ENCODE peak calls at places on chromosome 20, in ten cellular contexts. C, J, H, K, B, S, V, N, U and E are unnamed samples.

GRCh38 chr20:48556956-48557355 is 270.8 kb downstream of the PREX1 start:
- DNase-seq in C (no peak), J (no peak), H (no peak), K (no peak), B (no peak), S (no peak), V (no peak), N (no peak), U (no peak), E (peak; percentile 82)

GRCh38 chr20:58642465-58642864 is 8.6 kb upstream of the STX16 start:
- DNase-seq in C (no peak), J (no peak), H (no peak), K (no peak), B (no peak), S (no peak), V (no peak), N (no peak), U (no peak), E (no peak)

GRCh38 chr20:2451422-2451821 is 19.2 kb downstream of the SNRPB start:
- DNase-seq in C (no peak), J (no peak), H (no peak), K (no peak), B (no peak), S (no peak), V (no peak), N (no peak), U (no peak), E (no peak)

GRCh38 chr20:32446301-32447100 is 88.4 kb downstream of the ASXL1 start:
- DNase-seq in C (no peak), J (no peak), H (no peak), K (no peak), B (no peak), S (no peak), V (no peak), N (peak; percentile 7), U (no peak), E (no peak)

GRCh38 chr20:41245086-41245707 is 72.3 kb downstream of the ZHX3 start:
- DNase-seq in C (no peak), J (no peak), H (no peak), K (no peak), B (peak; percentile 42), S (peak; percentile 51), V (no peak), N (no peak), U (no peak), E (no peak)

GRCh38 chr20:41064377-41064776 is 35.8 kb downstream of the TOP1 start:
- DNase-seq in C (no peak), J (no peak), H (no peak), K (no peak), B (no peak), S (no peak), V (no peak), N (no peak), U (no peak), E (no peak)

GRCh38 chr20:62427172-62428007 is at the start of gene RBBP8NL:
- DNase-seq in C (peak; percentile 74), J (no peak), H (peak; percentile 72), K (peak; percentile 88), B (no peak), S (no peak), V (no peak), N (no peak), U (no peak), E (no peak)

GRCh38 chr20:10064611-10065010 is 29.8 kb downstream of the ANKEF1 start:
- DNase-seq in C (no peak), J (no peak), H (no peak), K (no peak), B (no peak), S (no peak), V (no peak), N (no peak), U (no peak), E (no peak)

GRCh38 chr20:49405062-49405683 is 77.3 kb downstream of the KCNB1 start:
- DNase-seq in C (no peak), J (no peak), H (no peak), K (no peak), B (no peak), S (no peak), V (no peak), N (no peak), U (peak; percentile 62), E (peak; percentile 36)

GRCh38 chr20:58792426-58792825 is 58.3 kb downstream of the GNAS-AS1 start:
- DNase-seq in C (no peak), J (no peak), H (peak; percentile 45), K (no peak), B (no peak), S (no peak), V (no peak), N (no peak), U (no peak), E (no peak)

GRCh38 chr20:7232796-7233195 is 465.3 kb downstream of the BMP2 start:
- DNase-seq in C (peak; percentile 21), J (no peak), H (no peak), K (no peak), B (no peak), S (no peak), V (no peak), N (no peak), U (no peak), E (no peak)

DNA sequence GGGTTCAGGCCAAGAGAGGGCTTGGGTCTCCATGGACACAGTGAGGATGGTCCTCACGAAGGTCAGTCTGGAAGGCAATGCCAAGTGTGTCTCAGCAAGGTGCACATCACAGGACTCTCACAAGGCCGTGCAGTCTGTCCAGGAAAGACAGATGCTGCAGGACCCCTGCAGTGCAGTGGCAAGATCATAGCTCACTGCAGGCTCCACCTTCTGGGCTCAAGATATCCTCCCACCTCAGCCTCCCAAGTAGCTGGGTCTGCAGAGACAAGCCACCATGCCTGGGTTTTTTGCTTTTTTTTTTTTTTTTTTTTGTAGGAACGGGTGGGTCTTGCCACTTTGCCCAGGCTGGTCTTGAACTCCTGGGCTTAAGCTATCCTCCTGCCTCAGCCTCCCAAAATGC is 26.4 kb downstream of the ZMYND8 start:
- DNase-seq in C (no peak), J (no peak), H (no peak), K (no peak), B (no peak), S (no peak), V (no peak), N (no peak), U (no peak), E (no peak)
- H3K27ac ChIP-seq in C (no peak overlapping the region), J (peak overlapping the region; percentile 41), H (peak overlapping the region; percentile 59), K (peak overlapping the region; percentile 76), B (no peak overlapping the region), S (no peak overlapping the region), V (peak overlapping the region; percentile 81), N (peak overlapping the region; percentile 44), U (no peak overlapping the region), E (no peak overlapping the region)

DNA sequence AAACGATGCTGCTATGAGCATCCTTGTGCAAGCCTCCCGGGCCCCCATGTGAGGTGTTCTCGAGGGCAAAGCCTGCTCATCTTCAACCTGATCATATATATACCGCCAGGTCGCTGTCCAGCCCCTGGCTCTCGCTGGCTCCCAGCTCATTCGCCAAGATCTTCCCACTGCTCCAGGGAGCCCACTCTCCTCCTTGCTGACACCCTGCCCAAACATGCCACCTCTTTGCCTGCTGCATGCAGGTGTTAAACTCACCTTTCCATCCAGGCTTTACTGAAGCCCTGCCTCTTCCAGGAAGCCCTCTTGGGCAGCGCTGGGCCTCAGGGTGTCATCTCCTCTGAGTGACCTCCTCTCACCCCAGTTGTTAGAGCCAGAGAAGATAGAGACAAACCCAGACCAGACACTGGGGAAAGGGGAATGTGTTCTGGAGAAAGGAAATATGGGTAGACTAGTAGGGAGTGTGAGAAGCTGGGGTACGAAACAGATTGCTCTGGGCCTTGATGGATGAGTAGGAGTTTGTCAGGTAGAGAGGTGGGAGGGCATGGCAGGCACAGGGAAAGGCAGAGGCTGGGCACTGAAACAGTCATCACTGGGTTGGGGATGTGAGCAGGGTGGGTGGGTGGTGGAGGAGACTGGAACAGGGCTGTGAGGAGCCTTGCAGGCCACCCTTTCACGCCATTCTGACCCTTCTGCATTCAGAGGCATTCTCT is 1.2 kb upstream of the DLGAP4 start:
- DNase-seq in C (no peak), J (no peak), H (no peak), K (no peak), B (no peak), S (no peak), V (no peak), N (no peak), U (no peak), E (no peak)
- H3K27me3 ChIP-seq in C (peaks cover 94% of the 10 kb centered on the region), J (peaks cover 29% of the 10 kb centered on the region), H (peaks cover 35% of the 10 kb centered on the region), K (peaks cover 91% of the 10 kb centered on the region), B (peaks cover 90% of the 10 kb centered on the region), S (no peaks in the 10 kb centered on the region), V (peaks cover 100% of the 10 kb centered on the region), N (peaks cover 92% of the 10 kb centered on the region), U (no peaks in the 10 kb centered on the region), E (peaks cover 25% of the 10 kb centered on the region)

DNA sequence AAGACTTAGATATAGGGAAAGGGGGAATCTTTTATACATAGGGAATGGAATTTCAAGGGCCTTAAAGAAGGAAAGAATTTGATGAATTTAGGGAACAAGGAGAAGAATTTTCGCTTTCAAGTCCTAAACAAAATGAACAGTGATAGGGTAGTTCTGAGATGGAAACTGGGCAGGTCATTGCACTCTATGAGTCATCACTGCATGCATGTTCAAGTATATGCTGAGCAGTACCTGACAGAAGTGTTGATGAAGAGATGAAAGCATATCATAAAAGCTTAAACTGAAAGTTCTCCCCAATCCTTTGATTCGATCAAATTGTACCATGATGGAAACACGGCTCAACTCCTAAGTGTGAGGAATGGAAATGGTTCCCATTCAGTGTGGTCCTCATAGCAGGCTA is 271.0 kb downstream of the TSHZ2 start:
- DNase-seq in C (no peak), J (no peak), H (no peak), K (no peak), B (no peak), S (no peak), V (no peak), N (no peak), U (no peak), E (no peak)
- H3K4me1 ChIP-seq in C (no peaks in the 10 kb centered on the region), J (no peaks in the 10 kb centered on the region), H (no peaks in the 10 kb centered on the region), K (no peaks in the 10 kb centered on the region), B (peaks cover 15% of the 10 kb centered on the region), S (no peaks in the 10 kb centered on the region), V (no peaks in the 10 kb centered on the region), N (no peaks in the 10 kb centered on the region), U (no peaks in the 10 kb centered on the region), E (no peaks in the 10 kb centered on the region)

GRCh38 chr20:43853918-43854317 is 60.7 kb upstream of the TOX2 start:
- DNase-seq in C (no peak), J (no peak), H (no peak), K (no peak), B (no peak), S (no peak), V (no peak), N (no peak), U (no peak), E (no peak)

GRCh38 chr20:43844778-43845614 is 69.7 kb upstream of the TOX2 start:
- DNase-seq in C (peak; percentile 66), J (no peak), H (no peak), K (peak; percentile 30), B (peak; percentile 84), S (no peak), V (peak; percentile 25), N (no peak), U (peak; percentile 57), E (peak; percentile 37)

GRCh38 chr20:43846516-43846905 is 68.1 kb upstream of the TOX2 start:
- DNase-seq in C (no peak), J (no peak), H (no peak), K (no peak), B (no peak), S (no peak), V (no peak), N (no peak), U (no peak), E (no peak)

GRCh38 chr20:43853174-43853803 is 61.4 kb upstream of the TOX2 start:
- DNase-seq in C (no peak), J (no peak), H (no peak), K (no peak), B (peak; percentile 68), S (no peak), V (no peak), N (no peak), U (no peak), E (no peak)

GRCh38 chr20:43849496-43850197 is 65.0 kb upstream of the TOX2 start:
- DNase-seq in C (no peak), J (no peak), H (no peak), K (peak; percentile 56), B (peak; percentile 52), S (no peak), V (no peak), N (no peak), U (peak; percentile 57), E (peak; percentile 37)
- H3K27ac ChIP-seq in C (no peak overlapping the region), J (no peak overlapping the region), H (peak overlapping the region; percentile 87), K (peak overlapping the region; percentile 88), B (peak overlapping the region; percentile 5), S (peak overlapping the region; percentile 38), V (peak overlapping the region; percentile 73), N (no peak overlapping the region), U (peak overlapping the region; percentile 57), E (no peak overlapping the region)